ENCODE peak calls at places on chromosome 10, in five cellular contexts. Z, F, M, Y and K are unnamed samples.

GRCh38 chr10:100886946-100887345 is 25.8 kb upstream of the SLF2 start:
- DNase-seq in Z (no peak), M (peak), F (no peak), Y (no peak), K (no peak)

GRCh38 chr10:31317652-31318381 is 1.2 kb upstream of the ZEB1 start:
- DNase-seq in M (no peak), Z (no peak), Y (no peak), F (no peak), K (peak)

GRCh38 chr10:102945449-102945848 is 27.4 kb downstream of the CNNM2 start:
- DNase-seq in Z (no peak), Y (no peak), M (no peak), F (no peak), K (no peak)

GRCh38 chr10:121648078-121648477 is 49.8 kb upstream of the FGFR2 start:
- DNase-seq in M (no peak), Y (no peak), Z (no peak), F (no peak), K (no peak)

GRCh38 chr10:18104223-18104872 is 35.9 kb upstream of the CACNB2 start:
- DNase-seq in Y (peak), M (no peak), F (peak), Z (no peak), K (peak)

GRCh38 chr10:77090381-77091356 is 546.9 kb downstream of the KCNMA1 start:
- DNase-seq in Z (no peak), M (no peak), Y (no peak), F (no peak), K (no peak)

GRCh38 chr10:102243304-102243703 is 2.0 kb upstream of the PITX3 start:
- DNase-seq in Y (no peak), Z (no peak), F (no peak), M (no peak), K (no peak)

GRCh38 chr10:97012470-97012869 is 173.3 kb downstream of the SLIT1 start:
- DNase-seq in F (no peak), M (no peak), Y (no peak), Z (no peak), K (peak)